ENCODE peak calls at places on chromosomes 3 and 15, in ten cellular contexts. Y, X, I, L, F, A, B, G, C and H are unnamed samples.

GRCh38 chr15:88912500-88912921 is 668 bp downstream of the MFGE8 start:
- DNase-seq in Y (peak), X (no peak), I (no peak), L (no peak), F (peak), A (no peak), B (no peak), G (no peak), C (peak), H (no peak)

GRCh38 chr3:192367616-192368015 is 359.7 kb downstream of the FGF12 start:
- DNase-seq in Y (no peak), X (no peak), I (no peak), L (no peak), F (no peak), A (no peak), B (no peak), G (no peak), C (no peak), H (no peak)

GRCh38 chr15:43941555-43941954 is 114.8 kb downstream of the WDR76 start:
- DNase-seq in Y (no peak), X (no peak), I (no peak), L (no peak), F (no peak), A (no peak), B (no peak), G (no peak), C (no peak), H (no peak)

GRCh38 chr3:63967675-63968611 is 55.4 kb downstream of the PSMD6 start:
- DNase-seq in Y (no peak), X (peak), I (peak), L (peak), F (peak), A (peak), B (no peak), G (no peak), C (no peak), H (peak)

GRCh38 chr3:196889844-196890243 is 22.1 kb downstream of the SENP5 start:
- DNase-seq in Y (no peak), X (no peak), I (no peak), L (no peak), F (no peak), A (no peak), B (no peak), G (no peak), C (no peak), H (no peak)

GRCh38 chr15:94097567-94097966 is 133.8 kb upstream of the MCTP2 start:
- DNase-seq in Y (no peak), X (no peak), I (no peak), L (no peak), F (no peak), A (no peak), B (no peak), G (no peak), C (no peak), H (no peak)

GRCh38 chr3:186281172-186281571 is 80.9 kb downstream of the DGKG start:
- DNase-seq in Y (no peak), X (no peak), I (no peak), L (peak), F (no peak), A (no peak), B (peak), G (no peak), C (no peak), H (no peak)

GRCh38 chr3:14633819-14634424 is 17.6 kb upstream of the CCDC174 start:
- DNase-seq in Y (peak), X (peak), I (peak), L (peak), F (peak), A (peak), B (peak), G (peak), C (peak), H (peak)

DNA sequence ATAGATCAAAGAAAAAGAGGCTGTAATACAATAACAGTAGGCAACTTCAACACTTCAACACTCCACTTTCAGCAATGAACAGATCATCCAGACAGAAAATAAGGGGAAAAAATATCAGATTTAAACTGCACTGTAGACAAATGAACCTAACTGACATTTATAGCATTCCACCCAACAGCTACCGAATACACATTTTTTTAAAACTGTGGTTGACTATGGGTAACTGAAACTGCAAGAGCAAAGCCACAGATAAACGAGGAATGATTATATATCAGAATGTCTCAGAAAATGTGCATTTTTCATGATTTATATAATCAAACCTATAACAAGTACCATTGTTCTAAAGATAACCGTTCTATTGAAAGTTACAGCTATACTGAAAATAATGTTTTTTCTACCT is 514.9 kb upstream of the DPPA4 start:
- DNase-seq in Y (no peak), X (no peak), I (no peak), L (no peak), F (no peak), A (no peak), B (no peak), G (no peak), C (no peak), H (no peak)
- H3K4me3 ChIP-seq in Y (no peak), X (no peak), I (no peak), L (no peak), F (no peak), A (no peak), B (no peak), G (no peak), C (no peak), H (no peak)

GRCh38 chr3:171811059-171811912 is 1.0 kb upstream of the PLD1 start:
- DNase-seq in Y (no peak), X (peak), I (no peak), L (peak), F (peak), A (no peak), B (peak), G (no peak), C (no peak), H (no peak)

GRCh38 chr3:171812811-171813210 is 2.5 kb upstream of the PLD1 start:
- DNase-seq in Y (no peak), X (no peak), I (no peak), L (no peak), F (no peak), A (no peak), B (no peak), G (no peak), C (no peak), H (no peak)

GRCh38 chr3:171810278-171811058 is at the start of gene PLD1:
- DNase-seq in Y (peak), X (peak), I (peak), L (peak), F (peak), A (peak), B (peak), G (peak), C (peak), H (no peak)

GRCh38 chr3:171813278-171813896 is 3.1 kb upstream of the PLD1 start:
- DNase-seq in Y (no peak), X (no peak), I (no peak), L (no peak), F (no peak), A (no peak), B (no peak), G (no peak), C (no peak), H (no peak)

GRCh38 chr3:171811913-171812321 is 1.6 kb upstream of the PLD1 start:
- DNase-seq in Y (no peak), X (peak), I (no peak), L (peak), F (peak), A (no peak), B (peak), G (no peak), C (no peak), H (no peak)
- H3K4me3 ChIP-seq in Y (no peak), X (no peak), I (no peak), L (no peak), F (no peak), A (no peak), B (no peak), G (no peak), C (no peak), H (no peak)

GRCh38 chr3:50155891-50156290 is 767 bp downstream of the SEMA3F start:
- DNase-seq in Y (no peak), X (no peak), I (no peak), L (no peak), F (no peak), A (no peak), B (no peak), G (no peak), C (no peak), H (no peak)
- H3K4me3 ChIP-seq in Y (peak), X (no peak), I (peak), L (peak), F (peak), A (no peak), B (peak), G (peak), C (peak), H (no peak)

DNA sequence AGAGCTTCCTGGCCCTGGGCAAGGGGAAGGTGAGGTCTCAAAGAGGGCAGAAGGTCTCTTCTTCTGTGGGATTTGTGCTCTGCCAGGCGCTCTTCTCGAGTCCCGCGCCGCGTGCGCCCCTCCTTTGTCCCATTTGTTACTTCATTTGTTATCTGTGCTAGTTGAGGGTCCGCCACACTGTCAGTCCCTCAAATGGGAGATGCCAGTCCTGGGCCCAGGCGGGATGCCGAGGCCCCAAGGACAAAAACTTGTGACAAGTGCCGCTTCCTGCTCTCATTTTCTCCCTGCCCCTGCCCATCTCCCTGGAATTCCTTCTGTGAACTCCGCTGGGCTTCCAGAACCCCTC is 1.5 kb downstream of the ST8SIA2 start:
- DNase-seq in Y (no peak), X (no peak), I (no peak), L (no peak), F (no peak), A (no peak), B (no peak), G (no peak), C (peak), H (no peak)
- H3K4me3 ChIP-seq in Y (peak), X (no peak), I (peak), L (peak), F (peak), A (no peak), B (no peak), G (no peak), C (peak), H (no peak)

DNA sequence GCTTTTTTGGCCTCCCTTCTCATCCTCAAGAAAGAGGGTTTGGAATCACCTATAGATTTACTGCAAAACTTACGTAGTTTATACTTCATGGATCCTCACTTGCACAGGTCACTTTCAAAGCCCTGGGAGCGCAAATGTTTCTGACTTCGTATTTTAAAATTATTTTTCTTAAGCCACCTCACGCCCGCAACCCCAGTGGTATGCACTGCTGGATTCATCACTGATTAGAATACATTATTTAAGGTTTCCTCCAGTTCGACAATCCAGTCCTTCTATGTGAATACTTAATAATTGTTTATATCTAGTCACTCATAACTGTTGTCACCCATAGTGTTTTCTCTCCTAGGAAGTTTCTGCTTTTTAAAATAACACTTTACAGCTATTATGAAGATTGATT is 339.9 kb downstream of the CHL1 start:
- DNase-seq in Y (no peak), X (no peak), I (no peak), L (no peak), F (no peak), A (no peak), B (no peak), G (no peak), C (no peak), H (no peak)
- H3K4me3 ChIP-seq in Y (peak), X (no peak), I (peak), L (peak), F (no peak), A (no peak), B (peak), G (no peak), C (no peak), H (no peak)

GRCh38 chr3:22885039-22885438 is 318.1 kb upstream of the UBE2E2 start:
- DNase-seq in Y (no peak), X (no peak), I (no peak), L (no peak), F (no peak), A (no peak), B (no peak), G (no peak), C (no peak), H (no peak)
- H3K4me3 ChIP-seq in Y (no peak), X (no peak), I (no peak), L (no peak), F (no peak), A (no peak), B (no peak), G (no peak), C (no peak), H (no peak)

DNA sequence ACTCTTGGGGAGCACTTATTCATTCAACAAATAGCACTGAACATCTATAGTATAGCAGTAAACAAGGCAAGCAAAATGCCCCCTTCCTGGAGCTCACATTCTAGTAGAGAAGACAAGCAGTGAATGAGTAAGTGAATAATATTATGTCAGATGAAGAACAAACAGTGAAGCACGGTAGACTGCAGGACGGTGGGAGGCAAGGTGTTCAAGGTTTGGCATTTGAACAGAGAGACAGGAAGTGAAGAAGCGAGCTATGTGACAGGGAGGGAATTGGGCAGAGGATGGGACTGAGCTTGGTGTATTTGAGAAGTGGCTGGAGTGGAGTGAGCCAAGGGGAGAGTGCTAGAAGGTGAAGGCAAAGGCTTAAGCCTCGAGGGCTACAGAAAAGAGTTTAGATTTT is 1.4 kb downstream of the CRELD1 start:
- DNase-seq in Y (no peak), X (no peak), I (no peak), L (no peak), F (no peak), A (no peak), B (no peak), G (no peak), C (no peak), H (no peak)
- H3K4me3 ChIP-seq in Y (peak), X (peak), I (no peak), L (no peak), F (no peak), A (peak), B (no peak), G (no peak), C (no peak), H (peak)

DNA sequence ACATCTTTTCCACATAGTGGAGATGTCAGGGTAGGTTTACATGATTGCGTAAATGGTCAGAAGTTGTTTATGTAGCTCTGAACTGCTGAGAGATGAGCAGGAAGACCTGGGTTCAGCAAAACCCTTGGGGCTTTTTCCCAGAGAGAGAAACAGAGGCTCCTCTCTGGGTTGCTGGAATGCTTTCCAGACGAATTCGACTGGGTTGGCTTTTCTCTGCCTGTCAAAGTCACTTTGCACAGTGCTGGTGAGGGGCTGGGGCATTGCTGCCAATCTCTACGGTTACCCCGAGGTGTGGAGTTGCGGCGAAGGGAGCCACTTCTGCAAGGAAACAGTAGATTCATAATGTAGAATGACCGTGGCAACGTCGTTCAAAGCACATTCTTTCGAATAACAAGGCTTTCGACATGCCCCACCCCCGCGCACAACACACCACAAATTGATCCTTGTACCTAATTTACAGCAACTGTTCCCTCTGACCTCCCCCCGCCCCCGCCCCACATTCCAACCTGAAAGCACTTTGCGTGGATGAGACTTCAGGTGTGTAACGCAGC is 950 bp upstream of the CNTN4 start:
- DNase-seq in Y (no peak), X (no peak), I (no peak), L (no peak), F (peak), A (no peak), B (no peak), G (no peak), C (no peak), H (no peak)
- H3K4me3 ChIP-seq in Y (no peak), X (no peak), I (peak), L (no peak), F (peak), A (no peak), B (no peak), G (no peak), C (no peak), H (no peak)

GRCh38 chr3:175338775-175339535 is 479.8 kb downstream of the NAALADL2 start:
- DNase-seq in Y (no peak), X (peak), I (no peak), L (peak), F (peak), A (no peak), B (peak), G (peak), C (peak), H (no peak)
- H3K4me3 ChIP-seq in Y (no peak), X (no peak), I (no peak), L (no peak), F (no peak), A (no peak), B (no peak), G (peak), C (no peak), H (no peak)